ENCODE peak calls at places on chromosomes 5 and 9, in eight cellular contexts. A is EL, U is nephron progenitor cell, I is B cell, Q is BJ, N is kidney, S is Kasumi-1, J is ascending aorta. Y is an unnamed sample.

GRCh38 chr9:91017245-91017644 is 215.6 kb downstream of the SYK start:
- DNase-seq in A (no peak), U (no peak), I (no peak), Q (no peak), N (no peak), S (no peak), J (no peak), Y (no peak)

GRCh38 chr9:137490532-137491186 is 31.5 kb upstream of the NSMF start:
- DNase-seq in A (no peak), U (no peak), I (no peak), Q (no peak), N (no peak), S (no peak), J (no peak), Y (no peak)

GRCh38 chr5:148457183-148457620 is 73.4 kb downstream of the FBXO38 start:
- DNase-seq in A (no peak), U (no peak), I (peak; percentile 50), Q (no peak), N (no peak), S (peak; percentile 10), J (no peak), Y (no peak)

GRCh38 chr5:104179057-104179456 is 616.5 kb upstream of the NUDT12 start:
- DNase-seq in A (peak; percentile 50), U (peak; percentile 3), I (no peak), Q (no peak), N (no peak), S (peak; percentile 34), J (no peak), Y (no peak)

GRCh38 chr5:33270671-33271070 is 170.1 kb upstream of the TARS1 start:
- DNase-seq in A (no peak), U (no peak), I (no peak), Q (no peak), N (no peak), S (no peak), J (no peak), Y (no peak)

GRCh38 chr5:55865831-55866230 is 14.7 kb downstream of the IL31RA start:
- DNase-seq in A (no peak), U (no peak), I (no peak), Q (no peak), N (no peak), S (peak; percentile 35), J (no peak), Y (no peak)

GRCh38 chr5:73596705-73597328 is 29.2 kb upstream of the ARHGEF28 start:
- DNase-seq in A (peak; percentile 44), U (peak; percentile 45), I (no peak), Q (no peak), N (no peak), S (peak; percentile 45), J (no peak), Y (no peak)

GRCh38 chr5:67409342-67409741 is 212.7 kb upstream of the CD180 start:
- DNase-seq in A (no peak), U (no peak), I (no peak), Q (no peak), N (no peak), S (peak; percentile 55), J (no peak), Y (no peak)

GRCh38 chr5:73018892-73019291 is 63.1 kb downstream of the FCHO2 start:
- DNase-seq in A (no peak), U (no peak), I (no peak), Q (no peak), N (no peak), S (no peak), J (no peak), Y (no peak)

GRCh38 chr5:179916523-179916922 is 8.8 kb upstream of the TBC1D9B start:
- DNase-seq in A (no peak), U (no peak), I (no peak), Q (no peak), N (no peak), S (no peak), J (peak; percentile 54), Y (no peak)

GRCh38 chr5:143629871-143630658 is 181.9 kb upstream of the HMHB1 start:
- DNase-seq in A (peak; percentile 72), U (no peak), I (no peak), Q (no peak), N (no peak), S (no peak), J (no peak), Y (no peak)

GRCh38 chr9:93187574-93187973 is 3.6 kb downstream of the WNK2 start:
- DNase-seq in A (no peak), U (no peak), I (no peak), Q (no peak), N (no peak), S (no peak), J (no peak), Y (peak; percentile 75)

GRCh38 chr5:179870403-179870903 is 11.8 kb upstream of the MRNIP start:
- DNase-seq in A (peak; percentile 32), U (peak; percentile 53), I (no peak), Q (no peak), N (peak; percentile 68), S (no peak), J (no peak), Y (peak; percentile 69)

GRCh38 chr5:74166064-74166463 is 474.5 kb downstream of the ENC1 start:
- DNase-seq in A (peak; percentile 26), U (no peak), I (no peak), Q (no peak), N (no peak), S (no peak), J (no peak), Y (no peak)

GRCh38 chr9:98462310-98462709 is 206.9 kb upstream of the TBC1D2 start:
- DNase-seq in A (no peak), U (no peak), I (no peak), Q (no peak), N (no peak), S (no peak), J (no peak), Y (no peak)

GRCh38 chr5:146222002-146222401 is 18.6 kb downstream of the RBM27 start:
- DNase-seq in A (no peak), U (no peak), I (no peak), Q (no peak), N (no peak), S (no peak), J (no peak), Y (no peak)

GRCh38 chr5:127290019-127290945 is at the start of gene MEGF10:
- DNase-seq in A (peak; percentile 65), U (peak; percentile 82), I (no peak), Q (no peak), N (no peak), S (no peak), J (no peak), Y (peak; percentile 21)

GRCh38 chr5:18394154-18394804 is 760.0 kb downstream of the TAF11L14 start:
- DNase-seq in A (peak; percentile 1), U (peak; percentile 81), I (peak; percentile 58), Q (no peak), N (no peak), S (peak; percentile 55), J (no peak), Y (no peak)

GRCh38 chr5:179730852-179731251 is 1.8 kb upstream of the MAML1 start:
- DNase-seq in A (no peak), U (no peak), I (no peak), Q (no peak), N (no peak), S (no peak), J (no peak), Y (no peak)

GRCh38 chr5:96943829-96944228 is 7.9 kb downstream of the LNPEP start:
- DNase-seq in A (peak; percentile 31), U (no peak), I (no peak), Q (no peak), N (no peak), S (no peak), J (no peak), Y (no peak)

GRCh38 chr9:18274693-18275092 is 199.3 kb upstream of the ADAMTSL1 start:
- DNase-seq in A (no peak), U (no peak), I (no peak), Q (no peak), N (no peak), S (no peak), J (no peak), Y (no peak)

GRCh38 chr5:40385544-40385943 is 294.2 kb upstream of the PTGER4 start:
- DNase-seq in A (peak; percentile 66), U (no peak), I (no peak), Q (no peak), N (no peak), S (no peak), J (no peak), Y (no peak)

GRCh38 chr5:68134033-68134668 is 81.4 kb upstream of the PIK3R1 start:
- DNase-seq in A (no peak), U (no peak), I (no peak), Q (no peak), N (no peak), S (no peak), J (no peak), Y (no peak)

GRCh38 chr5:173583384-173583783 is 33.1 kb downstream of the BOD1 start:
- DNase-seq in A (no peak), U (no peak), I (no peak), Q (no peak), N (no peak), S (no peak), J (no peak), Y (no peak)

Y was measured in heart right ventricle.